ENCODE peak calls at places on chromosomes 16 and 17, in five cellular contexts. One of them, this sample, is unnamed.

GRCh38 chr17:80527016-80527645 is 17.5 kb upstream of the RPTOR start:
- DNase-seq in IMR-90: peak; percentile 62
- DNase-seq in heart left ventricle: no peak
- DNase-seq in heart right ventricle: no peak
- DNase-seq in iPS DF 6.9: no peak
- DNase-seq in this sample: no peak

GRCh38 chr17:27407916-27408846 is 48.1 kb upstream of the KSR1 start:
- DNase-seq in IMR-90: peak; percentile 51
- DNase-seq in heart left ventricle: no peak
- DNase-seq in heart right ventricle: no peak
- DNase-seq in iPS DF 6.9: no peak
- DNase-seq in this sample: no peak

GRCh38 chr17:42133461-42134041 is 10.9 kb downstream of the HSPB9 start:
- DNase-seq in IMR-90: no peak
- DNase-seq in heart left ventricle: peak; percentile 30
- DNase-seq in heart right ventricle: no peak
- DNase-seq in iPS DF 6.9: no peak
- DNase-seq in this sample: no peak

GRCh38 chr16:58536278-58536677 is 21.0 kb downstream of the SETD6 start:
- DNase-seq in IMR-90: no peak
- DNase-seq in heart left ventricle: no peak
- DNase-seq in heart right ventricle: no peak
- DNase-seq in iPS DF 6.9: no peak
- DNase-seq in this sample: no peak

GRCh38 chr17:83179811-83180210 is 100.4 kb downstream of the METRNL start:
- DNase-seq in IMR-90: no peak
- DNase-seq in heart left ventricle: no peak
- DNase-seq in heart right ventricle: no peak
- DNase-seq in iPS DF 6.9: no peak
- DNase-seq in this sample: no peak

GRCh38 chr16:3945751-3946603 is 65.5 kb upstream of the CREBBP start:
- DNase-seq in IMR-90: peak; percentile 99
- DNase-seq in heart left ventricle: no peak
- DNase-seq in heart right ventricle: peak; percentile 34
- DNase-seq in iPS DF 6.9: no peak
- DNase-seq in this sample: no peak

GRCh38 chr16:66588981-66589713 is 9.9 kb downstream of the CMTM2 start:
- DNase-seq in IMR-90: peak; percentile 18
- DNase-seq in heart left ventricle: no peak
- DNase-seq in heart right ventricle: peak; percentile 45
- DNase-seq in iPS DF 6.9: no peak
- DNase-seq in this sample: no peak

GRCh38 chr16:86099326-86099725 is 200.4 kb downstream of the IRF8 start:
- DNase-seq in IMR-90: no peak
- DNase-seq in heart left ventricle: no peak
- DNase-seq in heart right ventricle: no peak
- DNase-seq in iPS DF 6.9: no peak
- DNase-seq in this sample: no peak

GRCh38 chr16:12336158-12336557 is 359.6 kb downstream of the SNX29 start:
- DNase-seq in IMR-90: no peak
- DNase-seq in heart left ventricle: no peak
- DNase-seq in heart right ventricle: peak; percentile 66
- DNase-seq in iPS DF 6.9: no peak
- DNase-seq in this sample: peak; percentile 55

GRCh38 chr16:81492307-81492706 is 47.7 kb downstream of the CMIP start:
- DNase-seq in IMR-90: no peak
- DNase-seq in heart left ventricle: no peak
- DNase-seq in heart right ventricle: no peak
- DNase-seq in iPS DF 6.9: no peak
- DNase-seq in this sample: no peak

GRCh38 chr16:5025171-5025632 is 8.5 kb downstream of the NAGPA start:
- DNase-seq in IMR-90: no peak
- DNase-seq in heart left ventricle: no peak
- DNase-seq in heart right ventricle: peak; percentile 33
- DNase-seq in iPS DF 6.9: no peak
- DNase-seq in this sample: peak; percentile 50

GRCh38 chr16:86995456-86995855 is 321.7 kb downstream of the C16orf95 start:
- DNase-seq in IMR-90: peak; percentile 22
- DNase-seq in heart left ventricle: no peak
- DNase-seq in heart right ventricle: no peak
- DNase-seq in iPS DF 6.9: no peak
- DNase-seq in this sample: no peak

GRCh38 chr17:9259419-9259818 is 238.1 kb downstream of the NTN1 start:
- DNase-seq in IMR-90: no peak
- DNase-seq in heart left ventricle: no peak
- DNase-seq in heart right ventricle: peak; percentile 70
- DNase-seq in iPS DF 6.9: no peak
- DNase-seq in this sample: peak; percentile 39

GRCh38 chr17:71535311-71535710 is 585.5 kb upstream of the SOX9 start:
- DNase-seq in IMR-90: no peak
- DNase-seq in heart left ventricle: no peak
- DNase-seq in heart right ventricle: no peak
- DNase-seq in iPS DF 6.9: no peak
- DNase-seq in this sample: no peak

GRCh38 chr17:35541434-35541833 is 4.0 kb upstream of the SLFN12L start:
- DNase-seq in IMR-90: no peak
- DNase-seq in heart left ventricle: no peak
- DNase-seq in heart right ventricle: no peak
- DNase-seq in iPS DF 6.9: no peak
- DNase-seq in this sample: no peak
- H3K4me3 ChIP-seq in IMR-90: no peak overlapping the region
- H3K4me3 ChIP-seq in heart left ventricle: peak overlapping the region; percentile 34
- H3K4me3 ChIP-seq in heart right ventricle: peak overlapping the region; percentile 10
- H3K4me3 ChIP-seq in iPS DF 6.9: no peak overlapping the region
- H3K4me3 ChIP-seq in this sample: peak overlapping the region; percentile 55

DNA sequence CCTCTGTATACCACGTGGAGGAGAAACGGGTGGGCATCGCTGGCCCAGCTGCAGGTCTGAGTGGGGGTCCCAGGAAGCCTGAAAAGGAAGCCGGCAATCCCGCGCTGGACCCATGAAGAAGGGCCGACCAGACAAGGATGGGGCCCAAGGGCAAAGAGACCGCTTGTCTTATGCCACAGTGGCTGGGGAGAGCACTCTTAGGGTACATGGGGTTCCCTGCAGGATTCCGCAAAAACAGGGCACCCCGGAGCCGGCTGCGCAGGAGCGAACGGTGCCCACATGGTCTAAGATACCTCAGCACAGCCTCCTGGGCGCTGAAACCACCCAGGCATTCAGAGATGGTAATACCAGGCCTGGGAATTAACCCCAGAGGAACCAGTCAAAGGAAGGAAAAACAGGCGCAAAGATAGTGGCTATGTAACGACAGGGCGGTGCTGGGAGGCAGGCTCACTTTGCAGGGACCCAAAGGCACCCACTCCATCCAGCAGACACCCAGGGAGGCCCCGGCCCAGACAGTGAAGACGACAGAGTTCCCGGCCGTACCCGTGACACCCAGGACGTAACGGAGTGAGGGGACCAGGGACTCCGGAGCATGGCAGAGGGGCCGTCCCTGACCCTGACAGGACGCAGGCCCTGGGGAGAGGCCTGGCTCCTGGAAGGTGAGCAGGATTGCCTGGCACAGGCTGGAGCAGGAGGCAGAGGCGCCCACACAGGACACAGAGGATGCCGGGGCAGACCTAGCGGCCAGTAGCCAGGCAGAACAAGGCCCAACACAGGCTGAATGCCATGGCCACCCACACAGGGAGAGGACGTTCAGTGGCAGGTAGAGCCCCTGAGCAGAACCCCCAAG is 10.3 kb downstream of the PIEZO1 start:
- DNase-seq in IMR-90: no peak
- DNase-seq in heart left ventricle: no peak
- DNase-seq in heart right ventricle: no peak
- DNase-seq in iPS DF 6.9: no peak
- DNase-seq in this sample: no peak
- H3K4me1 ChIP-seq in IMR-90: peaks cover 53% of the 10 kb centered on the region
- H3K4me1 ChIP-seq in heart left ventricle: peaks cover 46% of the 10 kb centered on the region
- H3K4me1 ChIP-seq in heart right ventricle: peaks cover 53% of the 10 kb centered on the region
- H3K4me1 ChIP-seq in iPS DF 6.9: peaks cover 17% of the 10 kb centered on the region
- H3K4me1 ChIP-seq in this sample: peaks cover 65% of the 10 kb centered on the region

GRCh38 chr17:2594657-2595085 is 1.2 kb downstream of the PAFAH1B1 start:
- DNase-seq in IMR-90: no peak
- DNase-seq in heart left ventricle: no peak
- DNase-seq in heart right ventricle: no peak
- DNase-seq in iPS DF 6.9: no peak
- DNase-seq in this sample: no peak
- H3K4me3 ChIP-seq in IMR-90: peak overlapping the region; percentile 99
- H3K4me3 ChIP-seq in heart left ventricle: peak overlapping the region; percentile 75
- H3K4me3 ChIP-seq in heart right ventricle: peak overlapping the region; percentile 99
- H3K4me3 ChIP-seq in iPS DF 6.9: peak overlapping the region; percentile 73
- H3K4me3 ChIP-seq in this sample: peak overlapping the region; percentile 93

GRCh38 chr17:62895256-62895649 is 70.8 kb upstream of the TANC2 start:
- DNase-seq in IMR-90: no peak
- DNase-seq in heart left ventricle: no peak
- DNase-seq in heart right ventricle: no peak
- DNase-seq in iPS DF 6.9: no peak
- DNase-seq in this sample: no peak

GRCh38 chr17:62892069-62892675 is 73.9 kb upstream of the TANC2 start:
- DNase-seq in IMR-90: no peak
- DNase-seq in heart left ventricle: no peak
- DNase-seq in heart right ventricle: no peak
- DNase-seq in iPS DF 6.9: no peak
- DNase-seq in this sample: no peak

GRCh38 chr17:62892870-62893338 is 73.1 kb upstream of the TANC2 start:
- DNase-seq in IMR-90: peak; percentile 93
- DNase-seq in heart left ventricle: no peak
- DNase-seq in heart right ventricle: peak; percentile 38
- DNase-seq in iPS DF 6.9: no peak
- DNase-seq in this sample: peak; percentile 29

GRCh38 chr17:62888148-62888547 is 77.9 kb upstream of the TANC2 start:
- DNase-seq in IMR-90: no peak
- DNase-seq in heart left ventricle: no peak
- DNase-seq in heart right ventricle: no peak
- DNase-seq in iPS DF 6.9: no peak
- DNase-seq in this sample: no peak

DNA sequence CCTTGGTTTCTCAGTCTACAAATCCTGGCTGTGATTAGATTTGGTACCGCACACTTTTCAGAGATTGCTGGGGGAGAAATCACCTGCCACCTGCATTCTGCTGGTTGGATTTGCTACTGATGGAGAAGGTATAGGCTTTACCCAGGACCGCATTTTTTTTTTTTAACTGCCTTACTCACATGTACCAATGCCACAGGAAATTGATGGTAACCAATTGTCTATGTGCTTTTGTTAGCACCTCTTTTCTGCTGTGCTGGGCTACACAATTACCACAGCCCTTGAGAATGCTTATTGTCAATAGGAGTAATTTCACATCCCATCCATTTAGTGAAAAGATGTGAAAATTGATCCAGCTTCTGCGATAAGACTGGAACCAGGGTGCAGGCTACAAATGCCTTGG is 74.4 kb upstream of the TANC2 start:
- DNase-seq in IMR-90: no peak
- DNase-seq in heart left ventricle: no peak
- DNase-seq in heart right ventricle: no peak
- DNase-seq in iPS DF 6.9: no peak
- DNase-seq in this sample: no peak
- H3K4me1 ChIP-seq in IMR-90: peaks cover 4% of the 10 kb centered on the region
- H3K4me1 ChIP-seq in heart left ventricle: peaks cover 14% of the 10 kb centered on the region
- H3K4me1 ChIP-seq in heart right ventricle: peaks cover 7% of the 10 kb centered on the region
- H3K4me1 ChIP-seq in iPS DF 6.9: no peaks in the 10 kb centered on the region
- H3K4me1 ChIP-seq in this sample: peaks cover 20% of the 10 kb centered on the region

GRCh38 chr17:62791235-62792121 is 16.6 kb downstream of the MARCHF10 start:
- DNase-seq in IMR-90: peak; percentile 95
- DNase-seq in heart left ventricle: no peak
- DNase-seq in heart right ventricle: no peak
- DNase-seq in iPS DF 6.9: no peak
- DNase-seq in this sample: no peak
- H3K4me3 ChIP-seq in IMR-90: peak overlapping the region; percentile 22
- H3K4me3 ChIP-seq in heart left ventricle: no peak overlapping the region
- H3K4me3 ChIP-seq in heart right ventricle: no peak overlapping the region
- H3K4me3 ChIP-seq in iPS DF 6.9: no peak overlapping the region
- H3K4me3 ChIP-seq in this sample: no peak overlapping the region

GRCh38 chr17:34850023-34850422 is 111.2 kb downstream of the CCT6B start:
- DNase-seq in IMR-90: no peak
- DNase-seq in heart left ventricle: no peak
- DNase-seq in heart right ventricle: no peak
- DNase-seq in iPS DF 6.9: no peak
- DNase-seq in this sample: no peak

GRCh38 chr17:34850964-34851363 is 110.3 kb downstream of the CCT6B start:
- DNase-seq in IMR-90: no peak
- DNase-seq in heart left ventricle: no peak
- DNase-seq in heart right ventricle: no peak
- DNase-seq in iPS DF 6.9: no peak
- DNase-seq in this sample: no peak

GRCh38 chr17:34843682-34844081 is 117.6 kb downstream of the CCT6B start:
- DNase-seq in IMR-90: no peak
- DNase-seq in heart left ventricle: no peak
- DNase-seq in heart right ventricle: no peak
- DNase-seq in iPS DF 6.9: no peak
- DNase-seq in this sample: no peak

GRCh38 chr17:34852141-34852540 is 109.1 kb downstream of the CCT6B start:
- DNase-seq in IMR-90: no peak
- DNase-seq in heart left ventricle: no peak
- DNase-seq in heart right ventricle: no peak
- DNase-seq in iPS DF 6.9: no peak
- DNase-seq in this sample: no peak

DNA sequence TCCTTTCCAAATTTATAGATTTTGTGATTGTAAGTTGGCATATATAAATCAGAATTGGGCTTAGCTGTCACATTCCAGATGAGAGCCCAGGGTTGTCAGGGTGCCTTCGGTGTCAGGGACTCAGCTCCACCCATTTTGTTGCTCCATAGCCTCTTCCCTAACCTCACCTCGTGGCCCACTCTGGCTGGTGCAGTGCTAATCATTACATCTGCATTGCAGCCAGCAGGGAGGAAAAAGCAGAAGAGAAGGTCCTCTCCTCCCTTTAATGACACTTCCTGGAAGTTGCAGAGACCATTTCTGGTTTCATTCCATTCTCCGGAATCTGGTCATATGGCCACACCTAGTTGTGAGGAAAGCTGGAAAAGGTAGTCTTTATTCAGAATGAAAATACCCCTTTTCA is 113.3 kb downstream of the CCT6B start:
- DNase-seq in IMR-90: no peak
- DNase-seq in heart left ventricle: no peak
- DNase-seq in heart right ventricle: no peak
- DNase-seq in iPS DF 6.9: no peak
- DNase-seq in this sample: no peak
- H3K4me1 ChIP-seq in IMR-90: no peaks in the 10 kb centered on the region
- H3K4me1 ChIP-seq in heart left ventricle: no peaks in the 10 kb centered on the region
- H3K4me1 ChIP-seq in heart right ventricle: no peaks in the 10 kb centered on the region
- H3K4me1 ChIP-seq in iPS DF 6.9: no peaks in the 10 kb centered on the region
- H3K4me1 ChIP-seq in this sample: no peaks in the 10 kb centered on the region

This sample was measured in left ventricle myocardium inferior.